ENCODE peak calls at places on chromosomes 13 and 19, in eight cellular contexts. W is stimulated activated naive CD8-positive, alpha-beta T cell treated with anti-CD3 and anti-CD28 coated beads, Interleukin-15, Interleukin-2, amounts not matched to agents 100 U/mL and 50 U/mL, for 24 hours; F is RWPE2; O is natural killer cell; N is gastroesophageal sphincter; R is effector memory CD8-positive, alpha-beta T cell; M is body of pancreas; E is activated B cell treated with CpG ODN at 0.5 μM for 24 hours. V is an unnamed sample.

GRCh38 chr13:102617697-102618350 is 21.0 kb downstream of the TPP2 start:
- ATAC-seq in W (no peak), F (no peak), O (no peak), N (no peak), R (no peak), M (no peak), E (no peak), V (no peak)

GRCh38 chr19:3538258-3538929 is 580 bp upstream of the TEKTIP1 start:
- ATAC-seq in W (peak; percentile 8), F (no peak), O (no peak), N (no peak), R (no peak), M (no peak), E (no peak), V (no peak)

GRCh38 chr19:55228403-55229031 is at the start of gene TMEM86B:
- ATAC-seq in W (no peak), F (no peak), O (no peak), N (no peak), R (no peak), M (no peak), E (no peak), V (no peak)

GRCh38 chr19:28522545-28522922 is 690.4 kb downstream of the UQCRFS1 start:
- ATAC-seq in W (no peak), F (no peak), O (no peak), N (no peak), R (no peak), M (no peak), E (no peak), V (no peak)

GRCh38 chr19:16942583-16942982 is 53.8 kb downstream of the F2RL3 start:
- ATAC-seq in W (no peak), F (no peak), O (no peak), N (no peak), R (no peak), M (no peak), E (no peak), V (no peak)

GRCh38 chr13:112984954-112985802 is 16.2 kb downstream of the MCF2L start:
- ATAC-seq in W (no peak), F (peak; percentile 40), O (no peak), N (no peak), R (no peak), M (peak; percentile 52), E (no peak), V (no peak)

GRCh38 chr13:19910336-19911072 is 47.1 kb upstream of the ZMYM5 start:
- ATAC-seq in W (no peak), F (peak; percentile 84), O (peak; percentile 36), N (no peak), R (no peak), M (no peak), E (no peak), V (no peak)

GRCh38 chr19:12665646-12666304 is 767 bp downstream of the MAN2B1 start:
- ATAC-seq in W (peak; percentile 10), F (no peak), O (no peak), N (no peak), R (no peak), M (peak; percentile 1), E (peak; percentile 35), V (peak; percentile 37)

GRCh38 chr13:26604784-26605183 is 47.3 kb downstream of the WASF3 start:
- ATAC-seq in W (no peak), F (no peak), O (no peak), N (peak; percentile 89), R (no peak), M (peak; percentile 64), E (no peak), V (no peak)

GRCh38 chr13:99197257-99197651 is 3.4 kb upstream of the UBAC2 start:
- ATAC-seq in W (no peak), F (peak; percentile 31), O (no peak), N (no peak), R (no peak), M (no peak), E (no peak), V (no peak)

GRCh38 chr13:49320975-49321374 is 73.2 kb downstream of the CDADC1 start:
- ATAC-seq in W (no peak), F (no peak), O (no peak), N (no peak), R (no peak), M (no peak), E (no peak), V (no peak)

GRCh38 chr13:99160415-99160814 is 40.2 kb upstream of the UBAC2 start:
- ATAC-seq in W (no peak), F (no peak), O (no peak), N (no peak), R (no peak), M (no peak), E (no peak), V (no peak)

GRCh38 chr19:3054972-3055740 is 7.1 kb downstream of the TLE5 start:
- ATAC-seq in W (no peak), F (peak; percentile 75), O (no peak), N (no peak), R (no peak), M (no peak), E (no peak), V (peak; percentile 19)

GRCh38 chr13:91405240-91405639 is 6.8 kb downstream of the GPC5 start:
- ATAC-seq in W (no peak), F (no peak), O (no peak), N (no peak), R (no peak), M (no peak), E (no peak), V (no peak)

GRCh38 chr13:109879338-109879737 is 93.0 kb upstream of the IRS2 start:
- ATAC-seq in W (no peak), F (no peak), O (no peak), N (no peak), R (no peak), M (no peak), E (no peak), V (no peak)

GRCh38 chr13:42140494-42140893 is 92.0 kb downstream of the DGKH start:
- ATAC-seq in W (peak; percentile 73), F (no peak), O (no peak), N (no peak), R (no peak), M (no peak), E (no peak), V (no peak)

GRCh38 chr13:45102136-45102802 is 18.0 kb upstream of the GTF2F2 start:
- ATAC-seq in W (no peak), F (no peak), O (no peak), N (no peak), R (no peak), M (no peak), E (no peak), V (no peak)

GRCh38 chr13:27482996-27483395 is 32.6 kb upstream of the MTIF3 start:
- ATAC-seq in W (peak; percentile 46), F (no peak), O (peak; percentile 92), N (no peak), R (peak; percentile 88), M (no peak), E (peak; percentile 93), V (no peak)

GRCh38 chr19:12727745-12728433 is 4.2 kb upstream of the TNPO2 start:
- ATAC-seq in W (no peak), F (no peak), O (no peak), N (no peak), R (no peak), M (no peak), E (no peak), V (no peak)

GRCh38 chr13:98504371-98504963 is 72.4 kb downstream of the STK24 start:
- ATAC-seq in W (peak; percentile 93), F (no peak), O (peak; percentile 86), N (no peak), R (peak; percentile 94), M (no peak), E (peak; percentile 21), V (peak; percentile 79)

GRCh38 chr13:25143693-25144092 is 28.4 kb downstream of the AMER2 start:
- ATAC-seq in W (no peak), F (no peak), O (no peak), N (no peak), R (no peak), M (no peak), E (no peak), V (no peak)